ENCODE peak calls at places on chromosomes 2 and 18, in nine cellular contexts. R is naive thymus-derived CD4-positive, alpha-beta T cell; A is HFF-Myc; M is prostate gland; F is right cardiac atrium; W is hepatocyte; N is lower lobe of right lung; P is neural progenitor cell; V is aorta. Q is an unnamed sample.

GRCh38 chr2:190425221-190425866 is 17.2 kb downstream of the MFSD6 start:
- DNase-seq in N (no peak), M (no peak), W (no peak), P (no peak), R (no peak), F (no peak), V (no peak), A (no peak), Q (no peak)

GRCh38 chr18:30971338-30971956 is 71.1 kb downstream of the DSC3 start:
- DNase-seq in A (peak), V (no peak), M (no peak), N (no peak), P (peak), R (peak), F (no peak), W (peak), Q (peak)

GRCh38 chr2:68371581-68371980 is 6.5 kb downstream of the PLEK start:
- DNase-seq in P (no peak), W (no peak), F (no peak), R (no peak), V (no peak), N (no peak), M (no peak), A (no peak), Q (no peak)

GRCh38 chr2:11362781-11363099 is 18.3 kb upstream of the ROCK2 start:
- DNase-seq in W (no peak), V (no peak), M (no peak), P (no peak), A (no peak), F (no peak), R (no peak), N (no peak), Q (no peak)

GRCh38 chr2:64604929-64605550 is 48.7 kb downstream of the SERTAD2 start:
- DNase-seq in N (no peak), W (peak), M (peak), P (no peak), R (no peak), F (peak), A (no peak), V (no peak), Q (peak)

GRCh38 chr2:221791840-221792239 is 219.7 kb upstream of the EPHA4 start:
- DNase-seq in W (no peak), F (no peak), P (no peak), V (no peak), M (no peak), A (no peak), R (no peak), N (no peak), Q (no peak)

GRCh38 chr2:105647731-105648130 is 97.0 kb upstream of the NCK2 start:
- DNase-seq in N (no peak), F (no peak), W (no peak), A (no peak), V (no peak), P (no peak), R (no peak), M (no peak), Q (no peak)

GRCh38 chr2:207054521-207054920 is 111.2 kb downstream of the KLF7 start:
- DNase-seq in F (no peak), V (no peak), M (no peak), A (no peak), P (no peak), W (no peak), N (no peak), R (no peak), Q (no peak)

GRCh38 chr2:113890253-113891235 is 655 bp downstream of the ACTR3 start:
- DNase-seq in N (peak), F (peak), A (no peak), R (peak), P (peak), V (peak), M (peak), W (peak), Q (peak)

GRCh38 chr18:79585395-79586370 is 93.9 kb upstream of the CTDP1 start:
- DNase-seq in V (peak), P (no peak), W (no peak), F (peak), A (no peak), R (no peak), N (peak), M (no peak), Q (no peak)

GRCh38 chr2:10580170-10580539 is 109.6 kb downstream of the NOL10 start:
- DNase-seq in V (no peak), W (no peak), F (no peak), R (no peak), A (no peak), N (no peak), M (no peak), P (peak), Q (no peak)

GRCh38 chr2:24021122-24021998 is 11.5 kb downstream of the MFSD2B start:
- DNase-seq in R (no peak), W (no peak), V (no peak), F (no peak), N (no peak), A (no peak), P (peak), M (no peak), Q (no peak)

GRCh38 chr2:240472078-240472790 is 36.8 kb downstream of the GPC1 start:
- DNase-seq in F (no peak), N (no peak), M (no peak), W (no peak), P (no peak), A (no peak), V (peak), R (no peak), Q (no peak)

GRCh38 chr18:48733854-48734253 is 195.0 kb downstream of the CTIF start:
- DNase-seq in M (peak), W (no peak), F (peak), N (no peak), P (no peak), V (peak), A (no peak), R (no peak), Q (no peak)

GRCh38 chr18:22505136-22505535 is 87.4 kb upstream of the CTAGE1 start:
- DNase-seq in P (no peak), W (no peak), R (no peak), N (no peak), F (no peak), V (no peak), A (no peak), M (no peak), Q (peak)

GRCh38 chr2:147345246-147345645 is 499.6 kb upstream of the ACVR2A start:
- DNase-seq in N (no peak), V (no peak), F (no peak), A (no peak), M (no peak), R (no peak), P (no peak), W (peak), Q (peak)

GRCh38 chr2:226317970-226318369 is 481.6 kb downstream of the IRS1 start:
- DNase-seq in V (no peak), N (no peak), P (no peak), R (no peak), M (no peak), F (no peak), A (no peak), W (no peak), Q (no peak)

GRCh38 chr2:215540646-215541045 is 104.8 kb upstream of the FN1 start:
- DNase-seq in P (no peak), R (no peak), N (no peak), A (no peak), W (no peak), M (no peak), F (no peak), V (no peak), Q (peak)

GRCh38 chr18:10661333-10661732 is 135.5 kb downstream of the NAPG start:
- DNase-seq in R (no peak), V (no peak), M (no peak), W (peak), P (no peak), A (peak), F (peak), N (no peak), Q (peak)

GRCh38 chr2:212520340-212520739 is 18.3 kb downstream of the ERBB4 start:
- DNase-seq in V (no peak), R (no peak), M (no peak), F (no peak), A (no peak), P (peak), N (no peak), W (no peak), Q (peak)

GRCh38 chr18:73690222-73690621 is 457.4 kb downstream of the FBXO15 start:
- DNase-seq in P (peak), V (no peak), N (no peak), R (no peak), M (no peak), W (no peak), A (no peak), F (no peak), Q (no peak)

GRCh38 chr18:4433762-4434161 is 21.3 kb downstream of the DLGAP1 start:
- DNase-seq in W (no peak), V (no peak), A (no peak), P (no peak), R (no peak), F (no peak), M (no peak), N (no peak), Q (no peak)

GRCh38 chr2:201660293-201660895 is 17.1 kb upstream of the TMEM237 start:
- DNase-seq in F (no peak), N (no peak), V (no peak), P (no peak), R (no peak), M (no peak), W (no peak), A (no peak), Q (no peak)

GRCh38 chr2:237744270-237744612 is 54.3 kb upstream of the RBM44 start:
- DNase-seq in A (no peak), W (no peak), R (no peak), N (no peak), M (no peak), F (no peak), P (no peak), V (no peak), Q (no peak)

GRCh38 chr2:177543007-177543760 is 150.6 kb downstream of the AGPS start:
- DNase-seq in A (no peak), W (no peak), V (no peak), M (no peak), R (no peak), N (no peak), P (no peak), F (peak), Q (peak)

GRCh38 chr2:131521961-131522781 is 5.5 kb upstream of the CCDC74A start:
- DNase-seq in M (no peak), A (no peak), R (no peak), P (no peak), F (peak), N (no peak), W (no peak), V (peak), Q (peak)

GRCh38 chr2:23789012-23789411 is 137.9 kb downstream of the ATAD2B start:
- DNase-seq in V (no peak), W (peak), F (no peak), N (no peak), R (no peak), P (no peak), M (no peak), A (no peak), Q (no peak)

GRCh38 chr2:232320038-232320790 is 58.3 kb upstream of the ALPP start:
- DNase-seq in V (no peak), W (no peak), F (peak), M (peak), P (no peak), A (no peak), R (no peak), N (no peak), Q (no peak)

GRCh38 chr2:16774980-16775963 is 109.6 kb upstream of the CYRIA start:
- DNase-seq in A (no peak), R (no peak), P (peak), M (no peak), N (no peak), W (peak), F (no peak), V (no peak), Q (no peak)

GRCh38 chr2:28165087-28165652 is 227.5 kb upstream of the FOSL2 start:
- DNase-seq in N (no peak), M (no peak), V (no peak), F (no peak), A (no peak), W (no peak), P (no peak), R (no peak), Q (no peak)

GRCh38 chr2:17646096-17646554 is 105.6 kb downstream of the VSNL1 start:
- DNase-seq in W (peak), P (peak), R (peak), M (peak), A (peak), F (no peak), N (no peak), V (no peak), Q (peak)

GRCh38 chr18:41077076-41077475 is 878.0 kb upstream of the PIK3C3 start:
- DNase-seq in A (no peak), W (no peak), R (no peak), N (no peak), V (no peak), M (no peak), F (no peak), P (no peak), Q (no peak)

GRCh38 chr2:3868012-3868411 is 164.6 kb downstream of the DCDC2C start:
- DNase-seq in W (no peak), A (no peak), M (no peak), P (no peak), N (no peak), V (no peak), R (no peak), F (no peak), Q (no peak)

GRCh38 chr2:236621786-236622185 is 52.2 kb downstream of the ACKR3 start:
- DNase-seq in M (no peak), F (no peak), A (no peak), V (no peak), P (no peak), N (no peak), R (no peak), W (no peak), Q (no peak)

GRCh38 chr18:11512096-11513030 is 97.0 kb upstream of the SLC35G4 start:
- DNase-seq in N (no peak), P (peak), F (no peak), A (no peak), R (no peak), M (no peak), W (no peak), V (no peak), Q (peak)

GRCh38 chr2:100801402-100801801 is 18.5 kb upstream of the NPAS2 start:
- DNase-seq in N (no peak), A (no peak), F (no peak), M (no peak), W (no peak), P (no peak), V (no peak), R (no peak), Q (peak)

GRCh38 chr2:232551289-232551688 is 800 bp downstream of the EIF4E2 start:
- DNase-seq in W (no peak), V (no peak), R (no peak), M (no peak), P (no peak), N (no peak), A (no peak), F (no peak), Q (no peak)

DNA sequence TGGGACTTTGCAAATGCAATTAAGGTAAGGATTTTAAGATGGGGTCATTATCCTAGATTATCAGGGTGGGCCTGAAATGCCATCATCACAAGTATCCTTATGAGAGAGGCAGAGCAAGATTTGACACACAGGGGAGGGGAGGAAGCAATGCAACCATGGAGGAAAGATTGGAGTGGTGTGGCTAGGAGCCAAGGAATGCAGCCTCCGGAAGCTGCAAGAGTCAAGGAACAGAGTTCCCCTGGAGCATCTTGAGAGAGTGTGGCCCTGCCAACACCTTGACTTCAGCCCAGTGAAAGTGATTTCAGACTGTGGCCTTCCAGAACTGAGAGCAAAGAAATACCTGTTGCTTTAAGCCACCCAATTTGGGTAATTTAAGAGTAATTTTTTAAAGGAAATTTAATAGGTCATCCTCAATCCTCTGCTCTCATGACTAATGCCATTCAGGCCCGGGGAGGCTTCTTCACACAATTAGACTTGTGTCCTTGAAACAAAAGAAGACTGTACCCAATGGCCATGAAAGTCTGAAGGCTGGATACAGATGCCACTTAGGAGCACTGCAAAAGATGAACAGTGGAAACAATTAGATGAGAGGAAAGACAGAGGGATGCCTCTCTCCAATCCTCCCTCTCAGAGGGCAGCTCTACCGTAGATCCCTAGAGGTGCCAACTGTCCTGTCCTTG is 250.3 kb upstream of the ID2 start:
- DNase-seq in P (no peak), A (no peak), V (no peak), R (no peak), W (no peak), N (no peak), F (no peak), M (no peak), Q (peak)
- H3K4me3 ChIP-seq in P (no peak), A (no peak), V (no peak), R (no peak), W (no peak), N (no peak), F (no peak), M (no peak), Q (no peak)

GRCh38 chr18:23669804-23670203 is 7.1 kb upstream of the ANKRD29 start:
- DNase-seq in F (no peak), V (no peak), W (no peak), N (no peak), R (no peak), P (no peak), A (no peak), M (no peak), Q (no peak)
- H3K4me3 ChIP-seq in F (no peak), V (no peak), W (no peak), N (no peak), R (no peak), P (no peak), A (no peak), M (no peak), Q (no peak)

DNA sequence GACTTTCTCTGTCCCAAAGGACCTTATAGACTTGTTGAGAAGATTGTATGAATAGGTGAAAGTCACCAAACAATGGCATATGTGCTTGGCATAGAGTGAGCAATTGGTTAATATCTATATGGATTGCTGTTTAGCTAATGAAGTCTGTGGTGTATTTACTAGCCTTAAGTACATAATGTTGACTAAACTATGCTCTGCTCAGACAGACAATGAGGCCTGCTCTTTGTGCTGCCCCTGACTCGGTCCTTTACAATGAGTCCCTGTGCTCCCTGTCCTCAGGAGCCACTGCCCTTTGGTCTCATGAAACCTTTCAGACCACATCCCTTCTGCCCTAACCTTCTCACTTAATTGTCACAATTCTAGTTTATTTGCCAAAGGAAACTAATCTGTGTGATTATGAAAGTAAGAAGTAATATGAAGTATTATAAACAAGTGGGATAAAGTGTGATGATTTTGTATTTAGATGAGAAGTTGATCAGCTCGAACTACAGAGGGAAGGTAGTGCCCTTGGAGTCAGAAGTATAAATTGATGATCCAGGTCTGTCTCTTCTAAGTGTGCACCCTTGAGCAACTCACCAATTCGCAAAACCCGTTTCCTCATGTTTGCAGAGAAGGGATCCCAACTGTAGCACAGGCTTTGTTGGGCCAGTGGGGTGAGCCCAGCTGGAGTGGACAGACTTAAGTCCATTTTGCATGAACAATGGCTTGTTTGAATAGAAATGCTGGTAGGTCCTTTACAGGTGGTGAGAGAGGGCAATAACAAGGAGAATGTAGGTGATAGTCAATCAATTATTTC is 21.0 kb upstream of the HNMT start:
- DNase-seq in M (no peak), R (no peak), V (no peak), N (no peak), P (no peak), W (peak), A (no peak), F (no peak), Q (no peak)
- H3K4me3 ChIP-seq in M (no peak), R (no peak), V (no peak), N (no peak), P (no peak), W (no peak), A (no peak), F (no peak), Q (no peak)

GRCh38 chr2:170771049-170771937 is 1.1 kb downstream of the ERICH2 start:
- DNase-seq in P (peak), V (no peak), R (peak), W (no peak), F (no peak), A (no peak), M (no peak), N (no peak), Q (no peak)
- H3K4me3 ChIP-seq in P (peak), V (peak), R (peak), W (peak), F (peak), A (peak), M (peak), N (peak), Q (peak)

GRCh38 chr18:59084286-59084779 is 55.4 kb upstream of the SEC11C start:
- DNase-seq in N (peak), W (peak), R (peak), V (peak), A (peak), F (peak), P (peak), M (peak), Q (peak)

GRCh38 chr18:59087391-59087790 is 52.3 kb upstream of the SEC11C start:
- DNase-seq in M (no peak), V (no peak), R (peak), A (no peak), W (no peak), F (no peak), N (no peak), P (no peak), Q (no peak)

GRCh38 chr18:59085797-59086196 is 53.9 kb upstream of the SEC11C start:
- DNase-seq in R (no peak), F (no peak), V (no peak), N (no peak), W (peak), P (no peak), A (no peak), M (no peak), Q (peak)

GRCh38 chr18:59086522-59086921 is 53.2 kb upstream of the SEC11C start:
- DNase-seq in M (no peak), P (no peak), V (no peak), R (no peak), N (no peak), W (no peak), A (no peak), F (no peak), Q (no peak)

DNA sequence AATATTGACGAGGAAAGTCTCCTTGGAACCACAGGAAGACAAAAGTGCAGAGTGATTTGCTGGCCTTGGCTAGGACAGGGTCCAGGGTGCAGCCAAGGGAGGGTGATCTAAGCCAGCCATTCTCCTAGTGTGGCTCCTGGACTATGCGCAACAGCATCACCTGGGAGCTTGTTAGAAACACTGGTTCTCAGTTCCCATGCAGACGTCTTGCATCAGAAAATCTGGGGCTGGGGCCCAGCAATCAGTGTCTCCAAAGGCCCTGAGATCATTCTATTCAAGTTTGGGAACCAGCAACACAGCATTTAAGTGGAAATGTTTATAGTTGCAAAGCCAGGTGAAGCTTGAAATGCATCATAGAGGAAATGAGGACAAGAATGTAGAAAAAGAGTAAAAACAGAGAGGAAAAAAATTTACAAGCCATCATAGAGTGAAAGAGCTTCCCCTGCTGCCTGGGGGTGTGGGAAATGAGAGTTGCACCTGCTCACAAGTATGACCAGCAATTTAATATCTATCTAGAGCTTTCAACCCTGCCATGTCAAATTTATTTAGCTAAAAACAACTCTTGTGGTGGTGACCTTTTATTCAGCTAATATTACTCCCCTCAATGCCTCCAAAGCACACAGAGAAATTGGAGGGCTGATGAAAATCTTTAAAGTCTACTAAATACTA is 54.4 kb upstream of the SEC11C start:
- DNase-seq in A (no peak), F (no peak), R (no peak), M (no peak), P (no peak), N (no peak), W (no peak), V (no peak), Q (no peak)
- H3K4me3 ChIP-seq in A (no peak), F (no peak), R (no peak), M (no peak), P (no peak), N (no peak), W (no peak), V (no peak), Q (no peak)

GRCh38 chr2:109144271-109144670 is 15.3 kb downstream of the SH3RF3 start:
- DNase-seq in A (no peak), P (no peak), V (peak), R (peak), F (no peak), N (no peak), M (no peak), W (no peak), Q (no peak)
- H3K4me3 ChIP-seq in A (no peak), P (no peak), V (no peak), R (peak), F (no peak), N (no peak), M (no peak), W (no peak), Q (no peak)

Q was measured in AG10803.